ENCODE peak calls at places on chromosomes 3 and 15, in seven cellular contexts. E is HFF-Myc, H is uterus, K is mucosa of descending colon, Z is GM12865, L is cardiac muscle cell, X is kidney epithelial cell. N is an unnamed sample.

GRCh38 chr3:7194081-7194835 is 333.3 kb downstream of the GRM7 start:
- DNase-seq in E (no peak), H (no peak), K (no peak), Z (no peak), L (no peak), X (peak), N (no peak)

GRCh38 chr15:94734460-94734859 is 503.1 kb downstream of the MCTP2 start:
- DNase-seq in E (no peak), H (no peak), K (no peak), Z (no peak), L (no peak), X (no peak), N (no peak)

GRCh38 chr3:132595036-132595435 is 2.0 kb upstream of the ACKR4 start:
- DNase-seq in E (no peak), H (no peak), K (no peak), Z (no peak), L (no peak), X (peak), N (no peak)

GRCh38 chr3:179811321-179812095 is 158.7 kb downstream of the USP13 start:
- DNase-seq in E (peak), H (no peak), K (no peak), Z (peak), L (peak), X (peak), N (peak)

GRCh38 chr3:100761211-100761921 is 52.1 kb downstream of the TFG start:
- DNase-seq in E (no peak), H (no peak), K (peak), Z (peak), L (no peak), X (no peak), N (no peak)

GRCh38 chr3:128152419-128153155 is 694 bp upstream of the EEFSEC start:
- DNase-seq in E (no peak), H (no peak), K (no peak), Z (peak), L (no peak), X (no peak), N (no peak)

GRCh38 chr15:93063796-93064690 is 25.0 kb downstream of the RGMA start:
- DNase-seq in E (no peak), H (no peak), K (peak), Z (no peak), L (no peak), X (no peak), N (no peak)

GRCh38 chr15:69014454-69014853 is at the start of gene NOX5:
- DNase-seq in E (peak), H (no peak), K (no peak), Z (no peak), L (no peak), X (no peak), N (no peak)

GRCh38 chr15:90020041-90020735 is 19.1 kb downstream of the ZNF710 start:
- DNase-seq in E (no peak), H (no peak), K (peak), Z (peak), L (no peak), X (no peak), N (no peak)

GRCh38 chr3:77319711-77320110 is 279.8 kb downstream of the ROBO2 start:
- DNase-seq in E (no peak), H (no peak), K (no peak), Z (no peak), L (no peak), X (no peak), N (peak)

GRCh38 chr15:31004220-31004733 is 12.8 kb upstream of the MTMR10 start:
- DNase-seq in E (no peak), H (peak), K (no peak), Z (peak), L (no peak), X (peak), N (no peak)

GRCh38 chr15:89912145-89912673 is 543 bp downstream of the ARPIN start:
- DNase-seq in E (no peak), H (no peak), K (peak), Z (no peak), L (peak), X (no peak), N (peak)

GRCh38 chr3:123782488-123782887 is 101.6 kb downstream of the MYLK start:
- DNase-seq in E (no peak), H (no peak), K (no peak), Z (no peak), L (no peak), X (no peak), N (no peak)

GRCh38 chr3:129793947-129794318 is 99.6 kb downstream of the TMCC1 start:
- DNase-seq in E (no peak), H (no peak), K (no peak), Z (no peak), L (peak), X (no peak), N (peak)

GRCh38 chr15:69784808-69785550 is 312.7 kb downstream of the TLE3 start:
- DNase-seq in E (no peak), H (no peak), K (no peak), Z (no peak), L (no peak), X (no peak), N (no peak)

GRCh38 chr15:28075482-28076029 is 23.6 kb downstream of the OCA2 start:
- DNase-seq in E (no peak), H (no peak), K (no peak), Z (no peak), L (no peak), X (no peak), N (no peak)

GRCh38 chr3:150170843-150171513 is 200.3 kb upstream of the PFN2 start:
- DNase-seq in E (no peak), H (no peak), K (no peak), Z (no peak), L (no peak), X (no peak), N (no peak)

GRCh38 chr3:51995346-51996156 is at the start of gene RPL29:
- DNase-seq in E (peak), H (peak), K (peak), Z (peak), L (peak), X (peak), N (peak)

GRCh38 chr15:53559364-53560253 is 199.9 kb downstream of the WDR72 start:
- DNase-seq in E (no peak), H (no peak), K (peak), Z (no peak), L (no peak), X (peak), N (no peak)

GRCh38 chr3:10721101-10721500 is 94.9 kb upstream of the SLC6A11 start:
- DNase-seq in E (no peak), H (no peak), K (no peak), Z (no peak), L (no peak), X (no peak), N (no peak)

GRCh38 chr15:35674873-35675781 is 129.2 kb upstream of the DPH6 start:
- DNase-seq in E (peak), H (no peak), K (no peak), Z (peak), L (peak), X (no peak), N (no peak)

GRCh38 chr3:13780432-13781173 is 99.3 kb downstream of the WNT7A start:
- DNase-seq in E (no peak), H (no peak), K (no peak), Z (no peak), L (no peak), X (no peak), N (no peak)

GRCh38 chr3:140186421-140186920 is 251.5 kb downstream of the CLSTN2 start:
- DNase-seq in E (peak), H (peak), K (no peak), Z (no peak), L (no peak), X (peak), N (peak)

GRCh38 chr3:66153471-66153870 is 67.3 kb upstream of the SLC25A26 start:
- DNase-seq in E (no peak), H (no peak), K (no peak), Z (no peak), L (peak), X (peak), N (no peak)

GRCh38 chr15:33988384-33988783 is 20.1 kb downstream of the CHRM5 start:
- DNase-seq in E (no peak), H (no peak), K (no peak), Z (peak), L (no peak), X (no peak), N (no peak)

GRCh38 chr3:195224980-195225580 is 45.9 kb downstream of the XXYLT1 start:
- DNase-seq in E (no peak), H (peak), K (no peak), Z (no peak), L (no peak), X (no peak), N (no peak)

GRCh38 chr3:14431928-14432834 is 29.8 kb downstream of the SLC6A6 start:
- DNase-seq in E (peak), H (peak), K (peak), Z (peak), L (peak), X (peak), N (peak)

GRCh38 chr3:133885241-133885711 is 10.4 kb downstream of the RAB6B start:
- DNase-seq in E (no peak), H (no peak), K (no peak), Z (no peak), L (no peak), X (no peak), N (no peak)

GRCh38 chr3:61505197-61505596 is 56.2 kb upstream of the PTPRG start:
- DNase-seq in E (no peak), H (no peak), K (no peak), Z (no peak), L (no peak), X (no peak), N (no peak)

GRCh38 chr3:187044871-187045552 is 94.3 kb downstream of the RPL39L start:
- DNase-seq in E (no peak), H (no peak), K (peak), Z (no peak), L (no peak), X (no peak), N (no peak)

GRCh38 chr3:111895079-111895478 is 36.0 kb downstream of the PHLDB2 start:
- DNase-seq in E (no peak), H (no peak), K (no peak), Z (no peak), L (peak), X (no peak), N (no peak)

DNA sequence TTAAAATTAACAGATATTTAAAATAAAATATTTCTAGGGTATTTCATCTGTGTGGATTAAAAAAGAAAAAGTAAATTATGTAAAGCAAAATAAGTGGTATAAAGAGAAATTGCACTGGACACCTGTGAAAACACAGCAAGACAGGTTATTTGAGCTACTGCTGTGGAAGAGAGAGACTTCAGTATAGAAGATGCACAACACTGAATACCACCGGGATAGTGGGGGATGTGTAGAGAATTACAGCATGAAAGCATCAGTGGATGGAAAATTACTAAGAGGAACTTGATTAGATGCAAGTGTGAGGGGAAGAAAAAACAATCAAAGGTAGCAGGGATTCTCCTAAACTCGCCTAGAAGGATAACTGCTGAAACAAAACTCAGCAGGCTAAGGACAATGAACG is 1242.5 kb upstream of the GBE1 start:
- DNase-seq in E (no peak), H (no peak), K (no peak), Z (no peak), L (no peak), X (no peak), N (no peak)
- H3K4me3 ChIP-seq in E (no peak), H (no peak), K (no peak), Z (no peak), L (no peak), X (no peak), N (no peak)

DNA sequence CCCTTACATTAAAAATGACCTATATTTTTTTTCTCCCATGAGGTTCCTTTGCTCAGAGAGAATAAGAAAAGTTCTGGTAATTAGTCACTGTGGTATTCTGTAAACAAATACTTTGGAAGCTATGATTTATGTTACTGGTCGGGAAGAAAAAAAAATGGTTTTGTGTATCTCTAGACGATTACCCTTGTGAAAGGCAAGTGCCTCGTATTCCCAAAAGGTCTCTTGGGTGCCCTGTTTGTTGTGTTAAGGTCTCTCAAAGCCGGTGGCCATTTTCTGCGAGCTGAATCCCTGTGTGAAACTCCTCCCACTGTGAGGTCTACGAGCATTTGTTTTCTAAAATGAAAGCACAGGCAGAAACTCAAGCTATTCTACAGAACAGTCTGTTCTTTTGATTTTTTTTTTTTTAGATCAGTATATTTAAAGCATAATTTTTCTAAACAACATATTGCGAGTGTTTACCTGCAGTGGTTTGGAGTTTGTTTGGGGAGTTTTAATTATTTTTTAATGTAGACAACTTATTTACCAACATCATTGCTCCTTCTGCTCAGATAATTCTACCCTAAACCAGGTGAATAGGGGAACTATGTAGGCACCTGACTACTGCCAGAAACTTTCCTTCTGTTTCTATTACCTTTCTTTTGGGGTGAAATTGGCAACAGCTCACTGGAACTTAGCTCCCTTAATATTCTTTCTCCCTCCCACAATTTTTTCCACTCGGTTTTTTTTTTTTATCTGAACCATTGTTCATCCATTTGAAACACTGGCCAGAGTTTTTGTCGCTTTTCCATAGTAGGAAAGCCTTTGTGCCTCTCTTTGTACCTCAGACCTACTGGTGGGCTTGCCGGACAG is 44.0 kb downstream of the ZBTB38 start:
- DNase-seq in E (no peak), H (peak), K (no peak), Z (peak), L (no peak), X (no peak), N (no peak)
- H3K4me3 ChIP-seq in E (no peak), H (peak), K (no peak), Z (peak), L (no peak), X (no peak), N (no peak)

GRCh38 chr3:46977811-46978195 is 1.3 kb upstream of the CCDC12 start:
- DNase-seq in E (no peak), H (no peak), K (peak), Z (no peak), L (no peak), X (no peak), N (no peak)

GRCh38 chr3:46971742-46972141 is 4.8 kb downstream of the CCDC12 start:
- DNase-seq in E (no peak), H (no peak), K (no peak), Z (peak), L (no peak), X (no peak), N (no peak)

GRCh38 chr3:46976326-46977190 is at the start of gene CCDC12:
- DNase-seq in E (peak), H (peak), K (peak), Z (peak), L (peak), X (peak), N (peak)

GRCh38 chr3:46972396-46972795 is 4.1 kb downstream of the CCDC12 start:
- DNase-seq in E (no peak), H (no peak), K (no peak), Z (peak), L (no peak), X (no peak), N (no peak)

DNA sequence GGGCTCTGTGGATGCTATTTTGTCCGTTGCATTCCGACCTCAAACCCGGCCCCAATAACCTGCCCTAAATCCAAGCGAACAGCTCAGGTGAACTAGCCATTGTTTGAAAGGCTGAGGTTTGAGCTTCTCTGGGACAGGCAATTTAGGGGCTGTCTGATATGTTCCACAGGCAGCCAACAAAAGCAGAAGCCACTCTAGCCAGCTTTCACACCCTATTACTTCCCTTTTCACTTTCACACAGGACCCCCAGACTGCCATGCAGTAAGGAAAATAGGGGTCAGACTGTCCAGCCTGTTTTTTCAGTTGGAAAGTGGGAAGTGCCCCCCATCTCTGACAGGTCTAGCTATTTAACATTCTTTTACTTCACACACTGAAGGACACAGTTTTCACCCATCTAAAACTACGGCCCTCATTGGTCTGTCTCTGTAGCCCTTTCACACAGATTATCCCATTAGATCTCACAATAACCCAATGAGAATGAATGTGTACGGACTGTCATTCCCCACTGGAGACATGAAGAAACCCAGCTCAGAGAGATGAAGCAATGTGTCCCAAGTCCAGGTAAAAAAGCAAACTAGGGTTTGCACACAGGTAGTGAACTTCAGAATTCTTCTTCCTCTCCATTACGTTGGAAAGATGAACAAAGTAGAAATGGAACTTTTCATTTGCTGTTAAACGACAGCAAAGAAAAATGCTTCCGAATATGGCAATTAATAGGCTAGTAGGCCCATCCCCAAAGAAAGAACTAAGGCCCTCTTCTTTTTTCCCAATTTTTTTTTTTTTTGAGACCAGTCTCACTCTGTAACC is 1.9 kb downstream of the CCDC12 start:
- DNase-seq in E (no peak), H (no peak), K (no peak), Z (peak), L (no peak), X (no peak), N (no peak)
- H3K4me3 ChIP-seq in E (peak), H (no peak), K (no peak), Z (peak), L (no peak), X (no peak), N (no peak)

GRCh38 chr3:47758261-47759025 is 23.2 kb downstream of the SMARCC1 start:
- DNase-seq in E (no peak), H (no peak), K (no peak), Z (no peak), L (no peak), X (no peak), N (no peak)
- H3K4me3 ChIP-seq in E (no peak), H (no peak), K (no peak), Z (no peak), L (no peak), X (no peak), N (no peak)

DNA sequence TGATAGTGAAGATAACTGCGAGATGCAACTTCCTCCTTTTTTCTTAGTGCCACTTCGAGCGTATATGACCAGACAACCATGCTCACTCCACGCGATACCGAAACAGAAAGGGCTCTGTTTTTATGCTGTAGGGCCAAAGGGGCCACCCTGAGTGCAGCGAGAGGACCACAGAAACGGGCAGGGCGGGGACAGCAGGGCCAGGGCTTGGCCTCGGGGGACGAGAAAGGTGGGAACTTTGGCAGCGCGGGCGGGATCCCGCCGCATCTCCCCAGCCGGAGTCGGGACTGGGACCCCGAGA is 480 bp downstream of the VPS13C start:
- DNase-seq in E (no peak), H (peak), K (peak), Z (peak), L (peak), X (no peak), N (peak)
- H3K4me3 ChIP-seq in E (peak), H (peak), K (peak), Z (peak), L (peak), X (peak), N (peak)

GRCh38 chr3:105274536-105274935 is 92.2 kb upstream of the ALCAM start:
- DNase-seq in E (no peak), H (no peak), K (no peak), Z (no peak), L (no peak), X (no peak), N (no peak)
- H3K4me3 ChIP-seq in E (no peak), H (no peak), K (no peak), Z (no peak), L (no peak), X (no peak), N (no peak)

GRCh38 chr15:76107169-76107568 is 47.4 kb downstream of the TMEM266 start:
- DNase-seq in E (no peak), H (no peak), K (no peak), Z (no peak), L (no peak), X (peak), N (no peak)
- H3K4me3 ChIP-seq in E (no peak), H (no peak), K (no peak), Z (no peak), L (no peak), X (no peak), N (no peak)

DNA sequence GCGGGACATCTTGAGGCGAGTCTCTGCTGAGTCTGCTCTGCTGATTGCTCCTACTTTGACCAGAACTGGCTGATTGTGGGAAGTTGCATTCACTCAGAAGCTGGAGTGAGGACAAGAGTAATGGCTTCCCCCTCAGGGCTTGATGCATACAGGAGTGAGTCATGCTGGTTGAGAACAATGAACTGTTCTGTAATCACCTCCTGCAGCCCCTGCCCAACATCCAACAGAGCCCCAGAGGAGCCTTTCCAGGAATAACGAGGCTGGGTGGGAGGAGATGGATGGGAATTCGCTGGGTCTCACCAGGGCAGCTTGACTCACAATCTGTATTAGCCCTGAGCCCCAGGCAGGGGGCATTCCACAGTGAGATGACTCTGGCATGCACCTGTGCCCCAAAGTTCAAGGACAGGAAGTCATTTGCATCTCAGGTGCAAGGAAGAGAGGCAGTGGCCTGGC is 85.0 kb downstream of the RAB11A start:
- DNase-seq in E (no peak), H (no peak), K (no peak), Z (no peak), L (no peak), X (peak), N (peak)
- H3K4me3 ChIP-seq in E (no peak), H (no peak), K (no peak), Z (no peak), L (no peak), X (no peak), N (no peak)

N was measured in BE2C.